ENCODE peak calls at places on chromosomes 5 and 9, in seven cellular contexts. C, X, V, J, Q, Y and W are unnamed samples.

GRCh38 chr5:109063223-109063622 is 315.5 kb downstream of the FER start:
- DNase-seq in Y (no peak), Q (no peak), X (no peak), V (no peak), C (no peak), J (no peak), W (no peak)

GRCh38 chr5:174329738-174330137 is 284.2 kb downstream of the NSG2 start:
- DNase-seq in V (no peak), C (no peak), Y (no peak), X (peak), J (no peak), Q (no peak), W (no peak)

GRCh38 chr9:13088734-13089427 is 190.6 kb downstream of the MPDZ start:
- DNase-seq in J (no peak), V (peak), C (peak), Y (peak), Q (peak), X (peak), W (no peak)

GRCh38 chr9:3962467-3962866 is 337.4 kb downstream of the GLIS3 start:
- DNase-seq in X (no peak), Q (peak), C (no peak), V (no peak), J (no peak), Y (peak), W (no peak)

GRCh38 chr5:7606840-7607453 is 211.0 kb downstream of the ADCY2 start:
- DNase-seq in X (no peak), Q (no peak), C (no peak), Y (no peak), V (no peak), J (no peak), W (no peak)

GRCh38 chr5:171413153-171413910 is 6.1 kb upstream of the FGF18 start:
- DNase-seq in Y (no peak), V (no peak), Q (no peak), C (no peak), J (no peak), X (no peak), W (no peak)

GRCh38 chr9:97564291-97565175 is 63.1 kb downstream of the TMOD1 start:
- DNase-seq in C (peak), Q (peak), Y (no peak), V (no peak), J (no peak), X (peak), W (no peak)

GRCh38 chr9:18208166-18209059 is 265.5 kb upstream of the ADAMTSL1 start:
- DNase-seq in V (peak), C (peak), J (no peak), X (peak), Q (peak), Y (no peak), W (peak)

GRCh38 chr5:139733698-139734491 is 61.7 kb upstream of the PSD2 start:
- DNase-seq in Y (peak), Q (no peak), C (no peak), V (no peak), J (no peak), X (no peak), W (no peak)

GRCh38 chr5:33336911-33337620 is 103.7 kb upstream of the TARS1 start:
- DNase-seq in Q (no peak), X (no peak), J (no peak), Y (no peak), V (no peak), C (no peak), W (no peak)

GRCh38 chr5:159343295-159344094 is 13.2 kb upstream of the IL12B start:
- DNase-seq in Y (no peak), Q (no peak), V (no peak), C (no peak), X (no peak), J (no peak), W (peak)

GRCh38 chr5:73722224-73722623 is 96.2 kb downstream of the ARHGEF28 start:
- DNase-seq in V (no peak), X (peak), Y (no peak), C (no peak), J (no peak), Q (no peak), W (no peak)

GRCh38 chr5:113161806-113162205 is 185.2 kb downstream of the DCP2 start:
- DNase-seq in X (no peak), J (no peak), Y (no peak), Q (no peak), C (no peak), V (peak), W (no peak)

GRCh38 chr5:80411589-80412219 is 3.8 kb downstream of the ZFYVE16 start:
- DNase-seq in V (no peak), J (no peak), C (no peak), Y (no peak), X (no peak), Q (no peak), W (no peak)

GRCh38 chr5:128290152-128290858 is 206.7 kb downstream of the SLC12A2 start:
- DNase-seq in X (no peak), V (no peak), C (no peak), Y (no peak), J (no peak), Q (no peak), W (no peak)

GRCh38 chr9:129093602-129094386 is 12.9 kb downstream of the DOLPP1 start:
- DNase-seq in C (no peak), X (no peak), J (no peak), Q (no peak), V (no peak), Y (no peak), W (no peak)

GRCh38 chr5:59450245-59450644 is 443.3 kb downstream of the PDE4D start:
- DNase-seq in C (peak), Q (no peak), V (no peak), J (no peak), X (no peak), Y (no peak), W (peak)

GRCh38 chr9:130932220-130933069 is 6.6 kb downstream of the FIBCD1 start:
- DNase-seq in V (no peak), Y (no peak), Q (no peak), X (no peak), J (no peak), C (no peak), W (no peak)